ENCODE peak calls at places on chromosome 13, in seven cellular contexts. L is transverse colon, M is A549, K is mucosa of descending colon, G is uterus, V is fibroblast of pulmonary artery, J is heart left ventricle. T is an unnamed sample.

GRCh38 chr13:84303035-84303434 is 420.8 kb upstream of the SLITRK1 start:
- DNase-seq in M (no peak), V (no peak), L (no peak), G (no peak), J (no peak), K (no peak), T (no peak)

GRCh38 chr13:85386424-85386823 is 412.8 kb downstream of the SLITRK6 start:
- DNase-seq in L (no peak), J (no peak), G (no peak), K (no peak), V (no peak), M (peak), T (no peak)

GRCh38 chr13:101523732-101524131 is 71.3 kb downstream of the ITGBL1 start:
- DNase-seq in K (no peak), L (no peak), M (no peak), G (no peak), V (peak), J (no peak), T (peak)

GRCh38 chr13:41216160-41216559 is 21.8 kb upstream of the KBTBD7 start:
- DNase-seq in V (peak), J (no peak), M (no peak), L (no peak), K (no peak), G (no peak), T (peak)

GRCh38 chr13:72145383-72145782 is 278.4 kb upstream of the DACH1 start:
- DNase-seq in V (peak), L (no peak), J (no peak), M (no peak), K (no peak), G (no peak), T (no peak)

GRCh38 chr13:94478913-94479312 is 569 bp downstream of the DCT start:
- DNase-seq in L (no peak), K (no peak), J (no peak), V (no peak), G (no peak), M (no peak), T (no peak)

GRCh38 chr13:41075034-41075433 is 13.7 kb downstream of the WBP4 start:
- DNase-seq in V (peak), G (no peak), L (no peak), M (peak), K (no peak), J (no peak), T (peak)

GRCh38 chr13:35953537-35954206 is 177.5 kb downstream of the DCLK1 start:
- DNase-seq in V (peak), K (no peak), M (peak), J (peak), G (peak), L (peak), T (peak)

GRCh38 chr13:79456051-79456450 is 24.9 kb upstream of the NDFIP2 start:
- DNase-seq in M (no peak), G (no peak), J (no peak), L (no peak), K (no peak), V (peak), T (no peak)

GRCh38 chr13:59247166-59247565 is 916.6 kb downstream of the DIAPH3 start:
- DNase-seq in M (no peak), L (peak), G (no peak), K (no peak), V (no peak), J (peak), T (no peak)

GRCh38 chr13:110280996-110281688 is 25.8 kb downstream of the COL4A1 start:
- DNase-seq in K (no peak), M (no peak), V (no peak), J (peak), G (peak), L (peak), T (no peak)

GRCh38 chr13:85724554-85725432 is 74.4 kb downstream of the SLITRK6 start:
- DNase-seq in J (no peak), M (no peak), G (no peak), V (no peak), K (peak), L (no peak), T (no peak)

GRCh38 chr13:77599351-77599750 is 63.8 kb downstream of the SCEL start:
- DNase-seq in G (no peak), V (no peak), L (no peak), J (no peak), K (no peak), M (no peak), T (no peak)

GRCh38 chr13:107807306-107808073 is 407.8 kb downstream of the LIG4 start:
- DNase-seq in J (no peak), K (no peak), V (peak), M (no peak), L (no peak), G (no peak), T (no peak)

GRCh38 chr13:102317593-102317992 is 84.3 kb downstream of the FGF14 start:
- DNase-seq in M (no peak), K (peak), G (peak), J (peak), V (peak), L (peak), T (peak)

GRCh38 chr13:77583551-77583950 is 48.0 kb downstream of the SCEL start:
- DNase-seq in G (no peak), M (no peak), J (no peak), L (no peak), K (no peak), V (no peak), T (no peak)

GRCh38 chr13:102774596-102775375 is 1.2 kb upstream of the TEX30 start:
- DNase-seq in M (no peak), K (no peak), J (no peak), V (no peak), G (no peak), L (no peak), T (no peak)

GRCh38 chr13:98349731-98350305 is 172.7 kb upstream of the RNF113B start:
- DNase-seq in G (no peak), K (no peak), V (no peak), J (no peak), L (peak), M (peak), T (no peak)

GRCh38 chr13:45055198-45055901 is 65.0 kb upstream of the GTF2F2 start:
- DNase-seq in L (peak), G (peak), K (no peak), V (peak), M (peak), J (no peak), T (peak)

GRCh38 chr13:98650376-98651107 is 73.6 kb upstream of the STK24 start:
- DNase-seq in M (no peak), J (no peak), K (peak), V (no peak), G (no peak), L (peak), T (no peak)

GRCh38 chr13:21297452-21297851 is 121.0 kb downstream of the MRPL57 start:
- DNase-seq in M (no peak), J (no peak), G (no peak), K (no peak), V (peak), L (no peak), T (peak)

GRCh38 chr13:26971990-26972888 is 199.4 kb downstream of the USP12 start:
- DNase-seq in G (no peak), L (peak), K (peak), V (peak), M (peak), J (no peak), T (peak)

GRCh38 chr13:79973533-79973963 is 367.4 kb downstream of the SPRY2 start:
- DNase-seq in V (no peak), L (peak), G (no peak), M (peak), K (no peak), J (peak), T (peak)

GRCh38 chr13:64553411-64554129 is 2676.6 kb downstream of the PCDH9 start:
- DNase-seq in V (peak), M (no peak), K (no peak), L (no peak), G (no peak), J (no peak), T (peak)

GRCh38 chr13:94435604-94436226 is 43.8 kb downstream of the DCT start:
- DNase-seq in J (no peak), K (no peak), G (no peak), M (peak), V (peak), L (no peak), T (peak)

GRCh38 chr13:80215368-80215767 is 125.6 kb downstream of the SPRY2 start:
- DNase-seq in G (no peak), V (peak), M (peak), L (no peak), K (no peak), J (no peak), T (no peak)

GRCh38 chr13:48491423-48492122 is 41.3 kb downstream of the RCBTB2 start:
- DNase-seq in L (no peak), V (no peak), M (no peak), K (no peak), G (no peak), J (no peak), T (peak)

GRCh38 chr13:48493851-48494250 is 39.0 kb downstream of the RCBTB2 start:
- DNase-seq in K (no peak), M (no peak), J (no peak), V (peak), L (no peak), G (no peak), T (no peak)

GRCh38 chr13:48490241-48490640 is 42.6 kb downstream of the RCBTB2 start:
- DNase-seq in K (no peak), G (no peak), L (no peak), V (no peak), M (no peak), J (no peak), T (no peak)

GRCh38 chr13:48493076-48493765 is 39.7 kb downstream of the RCBTB2 start:
- DNase-seq in M (no peak), V (peak), G (no peak), L (no peak), J (no peak), K (no peak), T (no peak)

DNA sequence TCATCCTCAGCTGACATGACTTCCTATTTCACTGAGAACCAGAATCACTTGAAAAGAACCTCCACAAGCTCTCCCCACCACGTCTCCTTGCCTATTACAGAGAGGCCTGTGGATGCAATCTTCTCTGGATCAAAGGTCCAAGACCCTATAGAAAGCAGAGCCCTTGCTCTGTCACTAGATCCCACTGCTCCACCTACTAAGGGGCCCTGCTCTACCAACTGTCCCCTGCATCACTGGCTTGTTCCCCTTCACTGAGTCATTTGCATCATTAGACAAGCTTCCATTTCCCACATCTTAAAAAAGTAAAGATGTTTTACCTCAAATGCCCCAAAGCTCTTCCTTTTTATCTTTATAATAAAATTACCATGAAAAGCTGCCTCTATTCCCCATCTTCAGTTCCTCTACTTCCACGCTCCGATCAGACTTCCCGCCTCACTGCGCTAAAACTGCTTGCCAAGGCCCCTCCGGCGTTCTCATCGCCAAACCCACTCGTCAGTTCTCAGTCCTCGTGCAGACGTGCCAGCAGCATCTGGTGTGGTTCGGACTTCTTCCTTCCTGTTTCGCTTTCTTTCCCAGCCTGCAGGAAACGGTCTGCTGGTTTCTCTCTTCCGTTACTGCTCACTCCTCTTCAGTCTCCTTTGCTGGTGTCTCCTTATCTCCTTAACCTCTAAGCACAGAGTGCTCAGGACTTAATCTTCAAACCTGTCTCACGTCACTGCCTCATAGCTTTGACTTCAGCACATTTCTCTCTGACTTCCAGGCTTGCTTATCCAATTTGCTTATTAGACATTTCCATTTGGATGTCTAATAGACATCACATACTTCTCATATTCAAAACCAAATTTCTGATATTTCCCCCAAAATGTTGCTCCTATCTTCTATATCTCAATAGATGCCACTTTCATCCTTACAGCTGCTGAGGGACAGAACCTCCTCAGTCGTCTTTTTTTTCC is 40.5 kb downstream of the RCBTB2 start:
- DNase-seq in M (no peak), G (peak), V (peak), J (peak), L (peak), K (peak), T (peak)
- H3K4me3 ChIP-seq in M (no peak), G (peak), V (peak), J (peak), L (no peak), K (no peak), T (no peak)

GRCh38 chr13:48068036-48068435 is 26.9 kb downstream of the MED4 start:
- DNase-seq in J (no peak), K (no peak), M (no peak), V (no peak), L (no peak), G (no peak), T (no peak)
- TF ChIP-seq CTCF in J (no peak), K (no peak), M (no peak), V (no peak), L (no peak), G (no peak), T (no peak)

GRCh38 chr13:50071399-50071798 is 56.2 kb downstream of the KCNRG start:
- DNase-seq in K (no peak), V (no peak), L (no peak), M (no peak), G (no peak), J (no peak), T (no peak)
- H3K4me3 ChIP-seq in K (no peak), V (peak), L (no peak), M (no peak), G (no peak), J (no peak), T (no peak)

GRCh38 chr13:93352616-93353015 is 126.0 kb downstream of the GPC6 start:
- DNase-seq in L (no peak), J (no peak), M (no peak), K (no peak), G (no peak), V (no peak), T (no peak)

DNA sequence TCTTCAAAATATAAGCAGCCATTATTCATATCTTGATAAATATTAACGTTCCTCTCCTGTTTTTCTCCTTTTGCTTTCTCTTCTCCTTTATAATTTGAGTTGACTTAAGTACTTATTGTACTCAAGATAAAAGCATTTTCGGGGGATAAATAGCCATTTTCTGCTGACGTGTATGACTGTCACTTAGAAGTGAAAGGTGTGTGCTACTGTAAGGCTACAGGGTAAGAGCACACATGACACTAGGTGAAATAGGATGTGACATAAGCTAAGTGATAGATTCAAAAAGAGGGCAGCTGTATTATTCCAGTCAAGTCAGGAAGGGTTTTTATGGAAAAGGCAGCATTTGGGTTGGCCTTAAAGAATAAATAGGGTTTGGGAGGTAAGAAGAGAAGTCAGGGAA is 128.5 kb downstream of the GPC6 start:
- DNase-seq in L (no peak), J (no peak), K (no peak), V (no peak), M (no peak), G (no peak), T (no peak)
- TF ChIP-seq CTCF in L (no peak), J (no peak), K (no peak), V (no peak), M (no peak), G (no peak), T (no peak)

DNA sequence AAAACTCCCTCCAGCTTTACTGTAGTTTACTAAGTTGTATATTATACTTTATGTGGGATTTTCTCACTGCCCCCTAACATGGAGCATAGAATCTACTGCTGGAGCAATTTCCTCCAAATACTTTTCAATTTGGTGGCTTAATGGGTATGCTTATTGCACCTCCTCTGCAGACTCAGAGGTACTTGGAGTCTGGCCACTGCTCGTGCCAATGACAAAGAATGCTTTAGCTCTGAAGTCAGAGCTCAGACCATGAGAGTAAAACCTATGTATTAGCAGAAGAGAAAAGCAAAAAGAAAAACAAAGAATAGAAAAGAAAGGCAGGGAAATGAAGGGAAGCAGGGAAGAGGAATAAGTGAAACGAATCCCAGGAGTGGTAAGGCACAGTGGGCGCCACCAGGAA is 71.9 kb downstream of the SUCLA2 start:
- DNase-seq in K (no peak), G (no peak), J (no peak), V (no peak), M (no peak), L (no peak), T (peak)
- H3K4me3 ChIP-seq in K (no peak), G (no peak), J (no peak), V (no peak), M (no peak), L (no peak), T (no peak)

DNA sequence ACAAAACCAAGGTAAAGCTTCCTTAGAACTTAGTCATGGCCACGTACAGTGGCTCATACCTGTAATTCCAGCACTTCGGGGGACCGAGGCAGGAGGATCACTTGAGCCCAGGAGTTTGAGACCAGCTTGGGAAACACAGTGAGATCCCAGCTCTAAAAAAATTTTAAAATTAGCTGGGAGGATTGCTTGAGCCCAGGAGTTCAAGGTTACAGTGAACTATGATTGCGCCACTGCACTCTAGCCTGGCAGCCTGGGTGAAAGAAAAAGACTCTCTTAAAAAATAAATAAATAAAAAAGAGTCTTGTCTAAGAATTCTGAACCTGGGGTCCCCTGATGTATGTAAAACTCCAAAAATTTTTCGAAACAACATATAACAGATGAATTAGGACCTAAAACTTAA is 34.9 kb downstream of the N4BP2L2 start:
- DNase-seq in V (no peak), M (no peak), G (no peak), J (no peak), L (no peak), K (no peak), T (no peak)
- TF ChIP-seq CTCF in V (no peak), M (no peak), G (no peak), J (no peak), L (no peak), K (no peak), T (no peak)

GRCh38 chr13:30466841-30467252 is 1.1 kb upstream of the HMGB1 start:
- DNase-seq in J (no peak), L (no peak), M (no peak), V (no peak), G (no peak), K (no peak), T (peak)
- H3K4me3 ChIP-seq in J (no peak), L (no peak), M (no peak), V (no peak), G (no peak), K (no peak), T (no peak)

DNA sequence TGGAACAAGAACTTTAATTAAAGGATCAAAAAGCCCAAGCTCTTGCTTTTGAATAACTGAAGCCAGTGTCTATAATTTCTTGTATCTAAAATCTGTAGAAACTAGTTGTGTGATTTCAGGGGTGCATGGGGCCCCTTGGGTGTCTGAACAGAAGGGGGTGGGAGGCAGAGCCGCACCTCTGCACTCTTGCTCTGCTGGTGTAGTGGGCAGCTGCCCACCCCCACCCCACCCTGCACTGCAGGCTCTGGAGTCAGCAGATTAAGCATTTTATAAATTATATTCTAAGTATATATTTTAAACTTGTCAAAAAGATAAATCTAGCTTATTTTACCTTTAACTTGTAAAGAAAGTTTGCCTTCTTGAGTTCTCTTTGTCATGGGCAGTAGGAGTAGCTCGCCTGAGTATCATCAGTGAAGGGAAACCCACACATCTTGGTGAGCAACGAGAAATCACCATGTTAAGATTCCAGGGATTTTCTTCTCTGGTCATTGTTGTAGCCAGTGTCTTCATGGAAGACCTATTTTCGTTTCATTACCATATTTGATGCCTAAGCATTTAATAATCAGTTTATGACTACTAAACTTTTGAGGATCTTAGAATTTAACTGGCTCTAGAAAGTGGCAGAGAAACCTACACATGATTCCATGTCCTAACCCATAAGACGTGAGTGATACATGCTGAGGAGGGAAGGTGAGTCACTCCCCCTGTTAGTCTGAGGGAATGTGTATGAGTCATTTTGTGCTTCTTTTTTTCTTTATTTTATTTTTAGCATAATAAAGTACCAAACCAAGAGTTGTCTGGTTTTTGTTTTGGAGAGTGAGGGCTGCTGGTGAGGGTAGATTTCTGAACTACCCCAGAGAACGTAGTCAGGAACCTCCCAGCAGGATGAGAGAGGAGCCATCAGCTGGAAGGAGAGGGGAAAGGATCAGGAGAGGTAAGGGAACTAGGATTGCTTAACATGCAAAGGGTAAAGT is 7.7 kb downstream of the UBE2L5 start:
- DNase-seq in V (peak), K (no peak), G (no peak), M (peak), L (no peak), J (no peak), T (peak)
- TF ChIP-seq CTCF in V (no peak), K (no peak), G (no peak), M (no peak), L (no peak), J (no peak), T (no peak)

GRCh38 chr13:28753208-28753892 is 34.6 kb upstream of the SLC46A3 start:
- DNase-seq in V (peak), K (no peak), L (peak), J (peak), M (peak), G (no peak), T (peak)
- H3K4me3 ChIP-seq in V (no peak), K (no peak), L (no peak), J (no peak), M (no peak), G (no peak), T (no peak)